ENCODE peak calls at places on chromosomes 13 and 19, in seven cellular contexts. One of them, this sample, is unnamed.

GRCh38 chr19:10471909-10472308 is 31.2 kb downstream of the KEAP1 start:
- DNase-seq in AG04450: no peak
- DNase-seq in stimulated activated CD4-positive, alpha-beta T cell treated with anti-CD3 and anti-CD28 coated beads, Interleukin-4, amount 100 ng/mL, for 1 hour: no peak
- DNase-seq in substantia nigra: no peak
- DNase-seq in suprapubic skin: no peak
- DNase-seq in GM03348: peak; percentile 36
- DNase-seq in activated naive CD4-positive, alpha-beta T cell treated with anti-CD3 and anti-CD28 coated beads, Interleukin-2, amount 50 U/mL, for 16 hours: no peak
- DNase-seq in this sample: no peak

GRCh38 chr13:51636349-51636890 is 52.2 kb downstream of the WDFY2 start:
- DNase-seq in AG04450: no peak
- DNase-seq in stimulated activated CD4-positive, alpha-beta T cell treated with anti-CD3 and anti-CD28 coated beads, Interleukin-4, amount 100 ng/mL, for 1 hour: no peak
- DNase-seq in substantia nigra: no peak
- DNase-seq in suprapubic skin: no peak
- DNase-seq in GM03348: no peak
- DNase-seq in activated naive CD4-positive, alpha-beta T cell treated with anti-CD3 and anti-CD28 coated beads, Interleukin-2, amount 50 U/mL, for 16 hours: no peak
- DNase-seq in this sample: no peak

GRCh38 chr13:113817860-113818691 is 45.8 kb downstream of the GAS6 start:
- DNase-seq in AG04450: no peak
- DNase-seq in stimulated activated CD4-positive, alpha-beta T cell treated with anti-CD3 and anti-CD28 coated beads, Interleukin-4, amount 100 ng/mL, for 1 hour: no peak
- DNase-seq in substantia nigra: no peak
- DNase-seq in suprapubic skin: no peak
- DNase-seq in GM03348: no peak
- DNase-seq in activated naive CD4-positive, alpha-beta T cell treated with anti-CD3 and anti-CD28 coated beads, Interleukin-2, amount 50 U/mL, for 16 hours: no peak
- DNase-seq in this sample: no peak

GRCh38 chr19:49976496-49976895 is 15.5 kb upstream of the SIGLEC11 start:
- DNase-seq in AG04450: no peak
- DNase-seq in stimulated activated CD4-positive, alpha-beta T cell treated with anti-CD3 and anti-CD28 coated beads, Interleukin-4, amount 100 ng/mL, for 1 hour: no peak
- DNase-seq in substantia nigra: no peak
- DNase-seq in suprapubic skin: no peak
- DNase-seq in GM03348: no peak
- DNase-seq in activated naive CD4-positive, alpha-beta T cell treated with anti-CD3 and anti-CD28 coated beads, Interleukin-2, amount 50 U/mL, for 16 hours: no peak
- DNase-seq in this sample: no peak

GRCh38 chr19:18153555-18154134 is 682 bp downstream of the PIK3R2 start:
- DNase-seq in AG04450: no peak
- DNase-seq in stimulated activated CD4-positive, alpha-beta T cell treated with anti-CD3 and anti-CD28 coated beads, Interleukin-4, amount 100 ng/mL, for 1 hour: peak; percentile 35
- DNase-seq in substantia nigra: peak; percentile 68
- DNase-seq in suprapubic skin: peak; percentile 82
- DNase-seq in GM03348: peak; percentile 52
- DNase-seq in activated naive CD4-positive, alpha-beta T cell treated with anti-CD3 and anti-CD28 coated beads, Interleukin-2, amount 50 U/mL, for 16 hours: peak; percentile 40
- DNase-seq in this sample: no peak

GRCh38 chr19:2016041-2016807 is 710 bp upstream of the BTBD2 start:
- DNase-seq in AG04450: peak; percentile 63
- DNase-seq in stimulated activated CD4-positive, alpha-beta T cell treated with anti-CD3 and anti-CD28 coated beads, Interleukin-4, amount 100 ng/mL, for 1 hour: peak; percentile 36
- DNase-seq in substantia nigra: peak; percentile 72
- DNase-seq in suprapubic skin: peak; percentile 90
- DNase-seq in GM03348: peak; percentile 95
- DNase-seq in activated naive CD4-positive, alpha-beta T cell treated with anti-CD3 and anti-CD28 coated beads, Interleukin-2, amount 50 U/mL, for 16 hours: peak; percentile 57
- DNase-seq in this sample: peak; percentile 85

GRCh38 chr19:33641956-33642498 is 20.3 kb downstream of the CHST8 start:
- DNase-seq in AG04450: no peak
- DNase-seq in stimulated activated CD4-positive, alpha-beta T cell treated with anti-CD3 and anti-CD28 coated beads, Interleukin-4, amount 100 ng/mL, for 1 hour: no peak
- DNase-seq in substantia nigra: no peak
- DNase-seq in suprapubic skin: peak; percentile 14
- DNase-seq in GM03348: no peak
- DNase-seq in activated naive CD4-positive, alpha-beta T cell treated with anti-CD3 and anti-CD28 coated beads, Interleukin-2, amount 50 U/mL, for 16 hours: no peak
- DNase-seq in this sample: no peak

GRCh38 chr19:11152318-11153062 is 3.1 kb downstream of the SPC24 start:
- DNase-seq in AG04450: no peak
- DNase-seq in stimulated activated CD4-positive, alpha-beta T cell treated with anti-CD3 and anti-CD28 coated beads, Interleukin-4, amount 100 ng/mL, for 1 hour: no peak
- DNase-seq in substantia nigra: peak; percentile 11
- DNase-seq in suprapubic skin: peak; percentile 88
- DNase-seq in GM03348: peak; percentile 72
- DNase-seq in activated naive CD4-positive, alpha-beta T cell treated with anti-CD3 and anti-CD28 coated beads, Interleukin-2, amount 50 U/mL, for 16 hours: no peak
- DNase-seq in this sample: peak; percentile 74

GRCh38 chr19:7386769-7387168 is 38.0 kb downstream of the ARHGEF18 start:
- DNase-seq in AG04450: no peak
- DNase-seq in stimulated activated CD4-positive, alpha-beta T cell treated with anti-CD3 and anti-CD28 coated beads, Interleukin-4, amount 100 ng/mL, for 1 hour: no peak
- DNase-seq in substantia nigra: no peak
- DNase-seq in suprapubic skin: no peak
- DNase-seq in GM03348: no peak
- DNase-seq in activated naive CD4-positive, alpha-beta T cell treated with anti-CD3 and anti-CD28 coated beads, Interleukin-2, amount 50 U/mL, for 16 hours: no peak
- DNase-seq in this sample: no peak

This sample was measured in heart right ventricle.